ENCODE peak calls at places on chromosome 14, in nine cellular contexts. R is progenitor cell of endocrine pancreas, G is AG10803, X is pancreas, K is tibial artery, A is HL-60, B is WTC11, J is Caco-2, U is fibroblast of mammary gland. Q is an unnamed sample.
A peak's percentile ranks its signal among the peaks of the same experiment; 100 is the strongest.

GRCh38 chr14:105392161-105393090 is 5.9 kb upstream of the TEX22 start:
- DNase-seq in G (no peak), B (no peak), X (peak; percentile 71), R (no peak), K (no peak), J (no peak), A (no peak), U (no peak), Q (no peak)

GRCh38 chr14:69901113-69901951 is 22.1 kb downstream of the SMOC1 start:
- DNase-seq in B (no peak), G (peak; percentile 63), J (no peak), X (no peak), K (peak; percentile 43), R (no peak), A (no peak), U (peak; percentile 70), Q (no peak)

GRCh38 chr14:33617154-33617553 is 333.7 kb downstream of the EGLN3 start:
- DNase-seq in X (no peak), U (peak; percentile 91), G (peak; percentile 75), K (no peak), R (no peak), J (no peak), B (no peak), A (no peak), Q (peak; percentile 66)

GRCh38 chr14:56733396-56733795 is 76.9 kb downstream of the OTX2 start:
- DNase-seq in R (no peak), J (no peak), G (no peak), A (no peak), B (peak; percentile 42), U (no peak), X (no peak), K (no peak), Q (no peak)

GRCh38 chr14:84496677-84497076 is 1033.3 kb upstream of the FLRT2 start:
- DNase-seq in R (no peak), J (no peak), K (no peak), G (no peak), B (no peak), X (no peak), A (no peak), U (no peak), Q (no peak)

GRCh38 chr14:69711471-69712216 is 55.3 kb upstream of the SRSF5 start:
- DNase-seq in K (peak; percentile 41), R (no peak), J (no peak), G (peak; percentile 19), A (peak; percentile 19), X (no peak), B (no peak), U (no peak), Q (no peak)

GRCh38 chr14:39469094-39469710 is 37.0 kb upstream of the FBXO33 start:
- DNase-seq in K (no peak), G (peak; percentile 2), J (peak; percentile 40), X (no peak), U (peak; percentile 34), R (no peak), A (peak; percentile 16), B (peak; percentile 56), Q (no peak)

GRCh38 chr14:93045965-93046695 is 69.6 kb downstream of the ITPK1 start:
- DNase-seq in G (peak; percentile 74), J (peak; percentile 59), X (peak; percentile 52), A (no peak), R (no peak), B (no peak), K (no peak), U (peak; percentile 71), Q (peak; percentile 78)

GRCh38 chr14:31954991-31955390 is 122.1 kb upstream of the ARHGAP5 start:
- DNase-seq in G (no peak), U (peak; percentile 39), K (no peak), A (no peak), X (no peak), J (no peak), R (no peak), B (no peak), Q (no peak)

GRCh38 chr14:77359626-77360025 is 17.3 kb downstream of the TMED8 start:
- DNase-seq in J (no peak), U (no peak), X (no peak), A (no peak), G (peak; percentile 5), R (no peak), B (no peak), K (no peak), Q (no peak)

GRCh38 chr14:69298131-69299071 is 38.4 kb downstream of the GALNT16 start:
- DNase-seq in A (no peak), B (no peak), K (no peak), G (no peak), J (no peak), R (no peak), U (no peak), X (no peak), Q (no peak)

GRCh38 chr14:82009076-82009475 is 475.4 kb upstream of the SEL1L start:
- DNase-seq in R (no peak), B (no peak), X (no peak), G (no peak), U (no peak), K (no peak), J (no peak), A (no peak), Q (no peak)

GRCh38 chr14:49212721-49213120 is 373.5 kb downstream of the RPS29 start:
- DNase-seq in R (no peak), A (no peak), X (no peak), K (no peak), B (no peak), J (no peak), G (no peak), U (peak; percentile 55), Q (no peak)

GRCh38 chr14:37901978-37902377 is 305.7 kb upstream of the SSTR1 start:
- DNase-seq in B (no peak), A (no peak), G (peak; percentile 85), R (no peak), X (no peak), J (no peak), K (peak; percentile 32), U (peak; percentile 90), Q (peak; percentile 83)

GRCh38 chr14:102671410-102671809 is 79.0 kb downstream of the RCOR1 start:
- DNase-seq in G (no peak), R (no peak), U (no peak), B (no peak), J (no peak), A (no peak), X (no peak), K (no peak), Q (no peak)

GRCh38 chr14:102666635-102667034 is 74.2 kb downstream of the RCOR1 start:
- DNase-seq in J (no peak), U (peak; percentile 33), X (no peak), B (no peak), G (peak; percentile 23), R (no peak), K (no peak), A (no peak), Q (no peak)

GRCh38 chr14:102668291-102668873 is 75.9 kb downstream of the RCOR1 start:
- DNase-seq in A (no peak), G (no peak), B (no peak), K (no peak), X (no peak), R (no peak), J (no peak), U (no peak), Q (no peak)

GRCh38 chr14:102675396-102675795 is 82.9 kb downstream of the RCOR1 start:
- DNase-seq in G (no peak), J (no peak), R (no peak), A (no peak), X (no peak), B (no peak), K (no peak), U (no peak), Q (peak; percentile 30)

DNA sequence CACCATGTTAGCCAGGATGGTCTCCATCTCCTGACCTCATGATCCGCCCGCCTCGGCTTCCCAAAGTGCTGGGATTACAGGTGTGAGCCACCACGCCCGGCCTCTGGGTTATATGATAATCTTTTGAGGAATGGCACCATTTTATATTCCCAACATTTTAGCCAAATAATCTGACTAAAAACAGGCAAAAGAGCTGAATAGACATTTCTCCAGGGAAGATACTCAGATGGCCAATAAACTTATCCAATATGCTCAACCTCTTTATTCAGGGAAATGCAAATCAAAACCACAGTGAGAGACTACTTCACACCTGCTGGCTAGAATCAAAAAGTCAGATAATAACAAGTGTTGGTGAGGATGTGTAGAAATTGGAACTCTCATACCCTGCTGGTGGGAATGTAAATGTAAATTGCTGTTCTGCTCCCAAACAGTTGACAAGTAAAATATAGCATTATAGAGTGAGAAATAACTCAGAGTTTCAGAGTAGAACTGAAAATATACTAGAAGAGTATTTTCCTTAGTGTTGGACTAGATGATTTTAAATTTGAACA is 80.0 kb downstream of the RCOR1 start:
- DNase-seq in U (no peak), K (no peak), R (no peak), G (no peak), B (no peak), A (no peak), J (no peak), X (no peak), Q (no peak)
- TF ChIP-seq CTCF in U (no peak), K (no peak), R (no peak), G (no peak), B (no peak), A (no peak), J (no peak), X (no peak), Q (peak; percentile 45)

GRCh38 chr14:26394114-26394855 is 203.5 kb downstream of the NOVA1 start:
- DNase-seq in K (no peak), J (peak; percentile 56), U (peak; percentile 40), B (no peak), A (no peak), G (peak; percentile 1), X (no peak), R (no peak), Q (no peak)
- TF ChIP-seq CTCF in K (peak; percentile 27), J (peak; percentile 26), U (peak; percentile 41), B (no peak), A (no peak), G (no peak), X (no peak), R (peak; percentile 15), Q (peak; percentile 8)

GRCh38 chr14:51242545-51243490 is 2.8 kb downstream of the TMX1 start:
- DNase-seq in A (no peak), B (peak; percentile 22), G (no peak), J (no peak), R (no peak), U (peak; percentile 6), X (no peak), K (no peak), Q (no peak)
- TF ChIP-seq CTCF in A (no peak), B (no peak), G (no peak), J (no peak), R (no peak), U (no peak), X (no peak), K (no peak), Q (peak; percentile 22)

DNA sequence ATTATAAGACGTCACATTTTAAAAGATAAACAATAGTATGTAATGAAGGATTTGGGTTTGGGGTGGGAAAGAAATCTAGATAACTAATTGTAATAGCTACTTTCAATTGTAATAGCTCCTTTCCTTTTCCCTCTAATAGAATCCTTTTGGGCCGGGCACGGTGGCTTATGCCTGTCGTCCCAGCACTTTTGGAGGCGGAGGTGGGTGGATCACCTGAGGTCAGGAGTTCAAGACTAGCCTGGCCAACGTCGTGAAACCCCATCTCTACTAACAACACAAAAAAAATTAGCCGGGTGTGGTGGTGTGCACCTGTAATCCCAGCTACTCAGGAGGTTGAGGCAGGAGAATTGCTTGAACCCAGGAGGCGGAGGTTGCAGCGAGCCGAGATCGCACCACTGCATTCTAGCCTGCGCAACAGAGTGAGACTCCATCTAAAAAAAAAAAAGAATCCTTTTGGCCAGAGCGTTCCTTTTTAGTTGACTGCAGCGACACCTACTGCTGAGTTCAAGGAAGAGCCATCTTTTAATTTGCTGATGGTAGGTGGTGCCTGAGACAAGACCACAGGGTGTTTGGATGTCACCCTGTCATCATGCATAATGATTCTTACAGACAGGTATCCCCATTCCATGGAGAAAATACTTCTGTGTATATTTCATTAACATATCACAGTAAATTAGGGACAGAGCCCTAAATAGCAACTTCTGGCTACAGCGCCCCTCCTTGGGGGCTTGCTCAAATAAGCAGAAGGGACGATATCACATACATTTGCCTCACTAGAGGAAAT is 79.5 kb downstream of the ARMH4 start:
- DNase-seq in R (peak; percentile 18), A (peak; percentile 57), K (peak; percentile 22), J (peak; percentile 59), X (no peak), U (peak; percentile 78), B (peak; percentile 47), G (peak; percentile 72), Q (peak; percentile 57)
- TF ChIP-seq CTCF in R (peak; percentile 86), A (peak; percentile 61), K (peak; percentile 60), J (peak; percentile 74), X (peak; percentile 64), U (peak; percentile 70), B (peak; percentile 72), G (peak; percentile 85), Q (peak; percentile 87)

Q was measured in HFFc6.